ENCODE peak calls at places on chromosomes 16 and 17, in six cellular contexts. Z is neuronal stem cell, V is H9, N is H1, T is trophoblast cell, C is IMR-90. X is an unnamed sample.

GRCh38 chr16:64362193-64362592 is 759.7 kb downstream of the CDH11 start:
- DNase-seq in Z (no peak), V (no peak), N (no peak), T (no peak), C (peak; percentile 52), X (peak; percentile 45)

GRCh38 chr17:38881600-38882191 is 11.8 kb downstream of the LASP1 start:
- DNase-seq in Z (no peak), V (peak; percentile 34), N (no peak), T (no peak), C (peak; percentile 48), X (peak; percentile 91)

GRCh38 chr16:48067388-48067787 is 88.4 kb downstream of the ABCC12 start:
- DNase-seq in Z (no peak), V (no peak), N (no peak), T (no peak), C (no peak), X (no peak)

GRCh38 chr17:80175411-80175810 is 5.6 kb downstream of the CARD14 start:
- DNase-seq in Z (peak; percentile 30), V (peak; percentile 65), N (no peak), T (peak; percentile 5), C (no peak), X (peak; percentile 33)

GRCh38 chr16:85746431-85747227 is 4.3 kb downstream of the C16orf74 start:
- DNase-seq in Z (no peak), V (peak; percentile 65), N (no peak), T (peak; percentile 81), C (peak; percentile 44), X (no peak)

GRCh38 chr16:80294172-80294571 is 246.6 kb upstream of the DYNLRB2 start:
- DNase-seq in Z (no peak), V (no peak), N (no peak), T (peak; percentile 82), C (no peak), X (no peak)

GRCh38 chr17:71975331-71975801 is 145.5 kb upstream of the SOX9 start:
- DNase-seq in Z (no peak), V (peak; percentile 49), N (no peak), T (no peak), C (peak; percentile 42), X (no peak)

GRCh38 chr17:2213291-2213960 is 90.2 kb downstream of the SMG6 start:
- DNase-seq in Z (no peak), V (no peak), N (no peak), T (peak; percentile 57), C (peak; percentile 71), X (peak; percentile 43)

GRCh38 chr16:50997679-50998078 is 153.4 kb downstream of the SALL1 start:
- DNase-seq in Z (no peak), V (no peak), N (no peak), T (no peak), C (no peak), X (no peak)

GRCh38 chr16:59330030-59330670 is 596.0 kb upstream of the GOT2 start:
- DNase-seq in Z (peak; percentile 54), V (no peak), N (no peak), T (no peak), C (peak; percentile 7), X (peak; percentile 6)

GRCh38 chr17:80832266-80832676 is 159.4 kb upstream of the CHMP6 start:
- DNase-seq in Z (no peak), V (peak; percentile 87), N (no peak), T (no peak), C (peak; percentile 88), X (peak; percentile 79)

GRCh38 chr17:62626719-62627218 is 701 bp upstream of the MRC2 start:
- DNase-seq in Z (peak; percentile 70), V (peak; percentile 92), N (no peak), T (peak; percentile 35), C (peak; percentile 90), X (peak; percentile 93)

GRCh38 chr16:67142342-67142741 is 8.5 kb downstream of the B3GNT9 start:
- DNase-seq in Z (no peak), V (no peak), N (no peak), T (no peak), C (no peak), X (no peak)

GRCh38 chr17:1511756-1512321 is 4.6 kb downstream of the INPP5K start:
- DNase-seq in Z (no peak), V (no peak), N (no peak), T (no peak), C (no peak), X (no peak)

GRCh38 chr16:11783319-11784047 is 13.6 kb downstream of the ZC3H7A start:
- DNase-seq in Z (no peak), V (no peak), N (no peak), T (peak; percentile 30), C (peak; percentile 45), X (no peak)

GRCh38 chr16:86306811-86307517 is 203.4 kb upstream of the FOXF1 start:
- DNase-seq in Z (no peak), V (no peak), N (no peak), T (no peak), C (peak; percentile 90), X (peak; percentile 79)

GRCh38 chr17:73191443-73192218 is 1.2 kb upstream of the COG1 start:
- DNase-seq in Z (peak; percentile 56), V (peak; percentile 77), N (peak; percentile 70), T (peak; percentile 90), C (peak; percentile 69), X (peak; percentile 80)

GRCh38 chr17:42288985-42289862 is 926 bp downstream of the STAT5A start:
- DNase-seq in Z (no peak), V (peak; percentile 78), N (peak; percentile 62), T (no peak), C (no peak), X (no peak)

GRCh38 chr17:36609498-36609862 is 8.1 kb downstream of the MRM1 start:
- DNase-seq in Z (no peak), V (no peak), N (no peak), T (no peak), C (no peak), X (no peak)

GRCh38 chr17:44541884-44542581 is 15.3 kb upstream of the FZD2 start:
- DNase-seq in Z (no peak), V (peak; percentile 77), N (peak; percentile 77), T (no peak), C (no peak), X (no peak)

GRCh38 chr17:65745241-65745640 is 183.8 kb upstream of the AXIN2 start:
- DNase-seq in Z (no peak), V (no peak), N (no peak), T (no peak), C (no peak), X (no peak)

GRCh38 chr16:21083729-21084268 is 66.8 kb downstream of the DNAH3 start:
- DNase-seq in Z (peak; percentile 54), V (peak; percentile 81), N (peak; percentile 90), T (peak; percentile 20), C (peak; percentile 54), X (peak; percentile 55)

DNA sequence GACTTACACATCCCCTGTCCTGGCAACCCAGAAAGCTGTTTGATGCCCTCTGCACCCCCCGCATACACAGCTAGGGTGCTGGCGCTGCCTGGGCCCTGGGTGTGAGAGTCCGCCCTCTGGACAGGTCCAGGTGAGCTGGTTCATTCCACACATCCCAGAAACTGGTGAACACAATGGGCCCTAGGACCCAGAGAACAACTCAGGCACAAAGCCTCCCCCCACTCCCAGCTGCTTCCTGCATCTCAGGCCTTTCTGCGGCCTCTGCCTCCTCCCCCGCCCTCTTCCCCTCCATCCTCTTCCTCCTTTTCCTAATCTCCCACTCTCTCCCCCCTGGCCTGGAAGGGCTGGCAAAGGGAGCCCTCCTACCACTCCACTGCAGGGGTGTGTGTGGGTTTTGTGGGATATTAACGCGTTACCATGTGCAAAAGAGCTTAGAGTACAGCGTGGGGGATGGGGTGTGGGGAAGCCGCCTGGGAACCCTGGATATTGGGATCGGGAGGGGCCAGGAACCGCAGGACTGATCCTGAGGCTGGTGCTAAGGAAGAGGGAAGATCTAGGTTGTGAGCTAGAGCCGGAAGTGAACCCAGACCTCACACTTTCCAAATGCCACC is 1.6 kb upstream of the PPP1R9B start:
- DNase-seq in Z (peak; percentile 77), V (peak; percentile 98), N (peak; percentile 85), T (peak; percentile 85), C (peak; percentile 87), X (peak; percentile 93)
- H3K4ac ChIP-seq in Z (no peak overlapping the region), V (no peak overlapping the region), N (peak overlapping the region; percentile 76), T (peak overlapping the region; percentile 35), C (peak overlapping the region; percentile 100), X (peak overlapping the region; percentile 82)

DNA sequence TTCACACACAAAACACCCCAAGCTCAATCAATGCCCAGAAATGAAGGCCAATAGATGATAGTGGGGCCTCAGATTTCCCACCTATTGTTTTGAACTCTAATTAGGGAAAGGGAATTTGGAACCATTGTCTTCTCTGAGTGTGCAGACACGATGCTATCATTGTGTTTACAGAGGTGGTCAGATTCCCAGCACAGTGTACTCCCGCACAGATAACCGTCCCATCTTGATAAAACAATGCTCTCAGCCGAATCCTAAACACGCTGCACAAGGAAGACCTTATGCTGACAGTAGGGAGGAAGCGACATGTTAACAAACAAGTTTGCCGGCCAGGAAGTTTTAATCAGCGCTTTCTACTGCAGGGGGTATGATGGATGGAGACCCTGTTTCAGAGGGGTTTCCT is 684.6 kb downstream of the MAF start:
- DNase-seq in Z (no peak), V (no peak), N (no peak), T (no peak), C (no peak), X (no peak)
- H4K91ac ChIP-seq in Z (no peak overlapping the region), V (no peak overlapping the region), N (no peak overlapping the region), T (no peak overlapping the region), C (no peak overlapping the region), X (no peak overlapping the region)

GRCh38 chr17:78359216-78359935 is 501 bp downstream of the SOCS3 start:
- DNase-seq in Z (no peak), V (peak; percentile 52), N (peak; percentile 68), T (peak; percentile 31), C (no peak), X (no peak)
- H3K4ac ChIP-seq in Z (peak overlapping the region; percentile 40), V (peak overlapping the region; percentile 14), N (no peak overlapping the region), T (peak overlapping the region; percentile 54), C (peak overlapping the region; percentile 77), X (peak overlapping the region; percentile 19)

GRCh38 chr17:50625032-50625871 is 9.4 kb upstream of the ABCC3 start:
- DNase-seq in Z (no peak), V (no peak), N (no peak), T (no peak), C (no peak), X (no peak)

GRCh38 chr17:50627386-50627781 is 7.3 kb upstream of the ABCC3 start:
- DNase-seq in Z (no peak), V (no peak), N (no peak), T (no peak), C (no peak), X (no peak)

GRCh38 chr17:50626037-50626574 is 8.6 kb upstream of the ABCC3 start:
- DNase-seq in Z (peak; percentile 76), V (peak; percentile 95), N (peak; percentile 87), T (peak; percentile 67), C (peak; percentile 62), X (peak; percentile 75)

GRCh38 chr17:50621562-50621961 is 13.1 kb upstream of the ABCC3 start:
- DNase-seq in Z (no peak), V (no peak), N (no peak), T (peak; percentile 15), C (peak; percentile 50), X (peak; percentile 61)

GRCh38 chr17:50624321-50624935 is 10.3 kb upstream of the ABCC3 start:
- DNase-seq in Z (no peak), V (no peak), N (no peak), T (no peak), C (no peak), X (no peak)
- H4K91ac ChIP-seq in Z (no peak overlapping the region), V (no peak overlapping the region), N (no peak overlapping the region), T (no peak overlapping the region), C (no peak overlapping the region), X (no peak overlapping the region)

GRCh38 chr16:896261-897199 is 74.3 kb downstream of the LMF1 start:
- DNase-seq in Z (no peak), V (no peak), N (no peak), T (no peak), C (no peak), X (no peak)
- H3K4ac ChIP-seq in Z (no peak overlapping the region), V (no peak overlapping the region), N (no peak overlapping the region), T (no peak overlapping the region), C (no peak overlapping the region), X (no peak overlapping the region)

X was measured in mesenchymal stem cell.